ENCODE peak calls at places on chromosomes 4 and X, in five cellular contexts. One of them, this sample, is unnamed.

GRCh38 chrX:1534321-1535168 is 2.4 kb downstream of the P2RY8 start:
- DNase-seq in effector CD4-positive, alpha-beta T cell: peak
- DNase-seq in T-helper 2 cell: peak
- DNase-seq in GF-D8: peak
- DNase-seq in activated T-cell treated with anti-CD3 and anti-CD28 coated beads, Interleukin-2, amount 50 U/mL, for 4 hours: peak
- DNase-seq in this sample: no peak

GRCh38 chr4:139176299-139177048 is 544 bp downstream of the ELF2 start:
- DNase-seq in effector CD4-positive, alpha-beta T cell: peak
- DNase-seq in T-helper 2 cell: peak
- DNase-seq in GF-D8: peak
- DNase-seq in activated T-cell treated with anti-CD3 and anti-CD28 coated beads, Interleukin-2, amount 50 U/mL, for 4 hours: peak
- DNase-seq in this sample: peak

GRCh38 chr4:121304843-121305348 is 75.9 kb downstream of the QRFPR start:
- DNase-seq in effector CD4-positive, alpha-beta T cell: no peak
- DNase-seq in T-helper 2 cell: no peak
- DNase-seq in GF-D8: no peak
- DNase-seq in activated T-cell treated with anti-CD3 and anti-CD28 coated beads, Interleukin-2, amount 50 U/mL, for 4 hours: no peak
- DNase-seq in this sample: no peak

GRCh38 chr4:127141857-127142256 is 490.9 kb upstream of the INTU start:
- DNase-seq in effector CD4-positive, alpha-beta T cell: no peak
- DNase-seq in T-helper 2 cell: no peak
- DNase-seq in GF-D8: no peak
- DNase-seq in activated T-cell treated with anti-CD3 and anti-CD28 coated beads, Interleukin-2, amount 50 U/mL, for 4 hours: no peak
- DNase-seq in this sample: no peak

GRCh38 chrX:70255452-70255851 is 4.6 kb downstream of the P2RY4 start:
- DNase-seq in effector CD4-positive, alpha-beta T cell: no peak
- DNase-seq in T-helper 2 cell: no peak
- DNase-seq in GF-D8: no peak
- DNase-seq in activated T-cell treated with anti-CD3 and anti-CD28 coated beads, Interleukin-2, amount 50 U/mL, for 4 hours: no peak
- DNase-seq in this sample: no peak

GRCh38 chr4:52051213-52051614 is at the start of gene SPATA18:
- DNase-seq in effector CD4-positive, alpha-beta T cell: no peak
- DNase-seq in T-helper 2 cell: no peak
- DNase-seq in GF-D8: no peak
- DNase-seq in activated T-cell treated with anti-CD3 and anti-CD28 coated beads, Interleukin-2, amount 50 U/mL, for 4 hours: no peak
- DNase-seq in this sample: no peak

GRCh38 chr4:26601204-26601603 is 17.3 kb downstream of the TBC1D19 start:
- DNase-seq in effector CD4-positive, alpha-beta T cell: no peak
- DNase-seq in T-helper 2 cell: no peak
- DNase-seq in GF-D8: no peak
- DNase-seq in activated T-cell treated with anti-CD3 and anti-CD28 coated beads, Interleukin-2, amount 50 U/mL, for 4 hours: no peak
- DNase-seq in this sample: no peak

GRCh38 chr4:152266831-152267480 is 268.9 kb downstream of the FBXW7 start:
- DNase-seq in effector CD4-positive, alpha-beta T cell: no peak
- DNase-seq in T-helper 2 cell: no peak
- DNase-seq in GF-D8: no peak
- DNase-seq in activated T-cell treated with anti-CD3 and anti-CD28 coated beads, Interleukin-2, amount 50 U/mL, for 4 hours: no peak
- DNase-seq in this sample: no peak

GRCh38 chr4:110119880-110120279 is 78.5 kb downstream of the ELOVL6 start:
- DNase-seq in effector CD4-positive, alpha-beta T cell: no peak
- DNase-seq in T-helper 2 cell: no peak
- DNase-seq in GF-D8: no peak
- DNase-seq in activated T-cell treated with anti-CD3 and anti-CD28 coated beads, Interleukin-2, amount 50 U/mL, for 4 hours: no peak
- DNase-seq in this sample: no peak

GRCh38 chrX:131626681-131627296 is 82.9 kb downstream of the OR13H1 start:
- DNase-seq in effector CD4-positive, alpha-beta T cell: no peak
- DNase-seq in T-helper 2 cell: no peak
- DNase-seq in GF-D8: no peak
- DNase-seq in activated T-cell treated with anti-CD3 and anti-CD28 coated beads, Interleukin-2, amount 50 U/mL, for 4 hours: no peak
- DNase-seq in this sample: no peak

GRCh38 chr4:170853422-170854021 is 763.8 kb upstream of the AADAT start:
- DNase-seq in effector CD4-positive, alpha-beta T cell: no peak
- DNase-seq in T-helper 2 cell: no peak
- DNase-seq in GF-D8: no peak
- DNase-seq in activated T-cell treated with anti-CD3 and anti-CD28 coated beads, Interleukin-2, amount 50 U/mL, for 4 hours: no peak
- DNase-seq in this sample: no peak

GRCh38 chrX:15946783-15947550 is 92.4 kb upstream of the AP1S2 start:
- DNase-seq in effector CD4-positive, alpha-beta T cell: no peak
- DNase-seq in T-helper 2 cell: no peak
- DNase-seq in GF-D8: no peak
- DNase-seq in activated T-cell treated with anti-CD3 and anti-CD28 coated beads, Interleukin-2, amount 50 U/mL, for 4 hours: no peak
- DNase-seq in this sample: no peak

GRCh38 chrX:100424012-100424411 is 13.9 kb upstream of the PCDH19 start:
- DNase-seq in effector CD4-positive, alpha-beta T cell: no peak
- DNase-seq in T-helper 2 cell: no peak
- DNase-seq in GF-D8: no peak
- DNase-seq in activated T-cell treated with anti-CD3 and anti-CD28 coated beads, Interleukin-2, amount 50 U/mL, for 4 hours: no peak
- DNase-seq in this sample: no peak

GRCh38 chrX:12981880-12982279 is 7.0 kb downstream of the TMSB4X start:
- DNase-seq in effector CD4-positive, alpha-beta T cell: no peak
- DNase-seq in T-helper 2 cell: peak
- DNase-seq in GF-D8: peak
- DNase-seq in activated T-cell treated with anti-CD3 and anti-CD28 coated beads, Interleukin-2, amount 50 U/mL, for 4 hours: no peak
- DNase-seq in this sample: no peak

GRCh38 chr4:87734936-87735335 is 64.4 kb upstream of the IBSP start:
- DNase-seq in effector CD4-positive, alpha-beta T cell: no peak
- DNase-seq in T-helper 2 cell: no peak
- DNase-seq in GF-D8: no peak
- DNase-seq in activated T-cell treated with anti-CD3 and anti-CD28 coated beads, Interleukin-2, amount 50 U/mL, for 4 hours: no peak
- DNase-seq in this sample: no peak

GRCh38 chrX:105552395-105552794 is 269.9 kb upstream of the NRK start:
- DNase-seq in effector CD4-positive, alpha-beta T cell: no peak
- DNase-seq in T-helper 2 cell: no peak
- DNase-seq in GF-D8: no peak
- DNase-seq in activated T-cell treated with anti-CD3 and anti-CD28 coated beads, Interleukin-2, amount 50 U/mL, for 4 hours: no peak
- DNase-seq in this sample: no peak

GRCh38 chr4:2255501-2256155 is 6.3 kb downstream of the MXD4 start:
- DNase-seq in effector CD4-positive, alpha-beta T cell: no peak
- DNase-seq in T-helper 2 cell: no peak
- DNase-seq in GF-D8: no peak
- DNase-seq in activated T-cell treated with anti-CD3 and anti-CD28 coated beads, Interleukin-2, amount 50 U/mL, for 4 hours: no peak
- DNase-seq in this sample: no peak

GRCh38 chr4:109040441-109040840 is 262.0 kb downstream of the COL25A1 start:
- DNase-seq in effector CD4-positive, alpha-beta T cell: no peak
- DNase-seq in T-helper 2 cell: no peak
- DNase-seq in GF-D8: no peak
- DNase-seq in activated T-cell treated with anti-CD3 and anti-CD28 coated beads, Interleukin-2, amount 50 U/mL, for 4 hours: no peak
- DNase-seq in this sample: no peak

GRCh38 chr4:108943971-108944370 is 181.1 kb upstream of the ETNPPL start:
- DNase-seq in effector CD4-positive, alpha-beta T cell: no peak
- DNase-seq in T-helper 2 cell: no peak
- DNase-seq in GF-D8: no peak
- DNase-seq in activated T-cell treated with anti-CD3 and anti-CD28 coated beads, Interleukin-2, amount 50 U/mL, for 4 hours: no peak
- DNase-seq in this sample: no peak

GRCh38 chrX:81241753-81242152 is 39.9 kb downstream of the SH3BGRL start:
- DNase-seq in effector CD4-positive, alpha-beta T cell: no peak
- DNase-seq in T-helper 2 cell: no peak
- DNase-seq in GF-D8: no peak
- DNase-seq in activated T-cell treated with anti-CD3 and anti-CD28 coated beads, Interleukin-2, amount 50 U/mL, for 4 hours: no peak
- DNase-seq in this sample: no peak

GRCh38 chrX:103446665-103447302 is 70.4 kb downstream of the BEX3 start:
- DNase-seq in effector CD4-positive, alpha-beta T cell: no peak
- DNase-seq in T-helper 2 cell: no peak
- DNase-seq in GF-D8: no peak
- DNase-seq in activated T-cell treated with anti-CD3 and anti-CD28 coated beads, Interleukin-2, amount 50 U/mL, for 4 hours: no peak
- DNase-seq in this sample: no peak

GRCh38 chr4:133624744-133625143 is 475.6 kb downstream of the PCDH10 start:
- DNase-seq in effector CD4-positive, alpha-beta T cell: no peak
- DNase-seq in T-helper 2 cell: no peak
- DNase-seq in GF-D8: no peak
- DNase-seq in activated T-cell treated with anti-CD3 and anti-CD28 coated beads, Interleukin-2, amount 50 U/mL, for 4 hours: no peak
- DNase-seq in this sample: no peak

GRCh38 chrX:11138498-11139390 is 27.6 kb downstream of the HCCS start:
- DNase-seq in effector CD4-positive, alpha-beta T cell: no peak
- DNase-seq in T-helper 2 cell: no peak
- DNase-seq in GF-D8: no peak
- DNase-seq in activated T-cell treated with anti-CD3 and anti-CD28 coated beads, Interleukin-2, amount 50 U/mL, for 4 hours: no peak
- DNase-seq in this sample: no peak

GRCh38 chr4:24770111-24770584 is 25.2 kb upstream of the SOD3 start:
- DNase-seq in effector CD4-positive, alpha-beta T cell: no peak
- DNase-seq in T-helper 2 cell: no peak
- DNase-seq in GF-D8: no peak
- DNase-seq in activated T-cell treated with anti-CD3 and anti-CD28 coated beads, Interleukin-2, amount 50 U/mL, for 4 hours: no peak
- DNase-seq in this sample: no peak

GRCh38 chr4:143286733-143287570 is 49.7 kb upstream of the GAB1 start:
- DNase-seq in effector CD4-positive, alpha-beta T cell: no peak
- DNase-seq in T-helper 2 cell: no peak
- DNase-seq in GF-D8: no peak
- DNase-seq in activated T-cell treated with anti-CD3 and anti-CD28 coated beads, Interleukin-2, amount 50 U/mL, for 4 hours: no peak
- DNase-seq in this sample: no peak

GRCh38 chr4:3201718-3202702 is 46.9 kb upstream of the MSANTD1 start:
- DNase-seq in effector CD4-positive, alpha-beta T cell: peak
- DNase-seq in T-helper 2 cell: peak
- DNase-seq in GF-D8: no peak
- DNase-seq in activated T-cell treated with anti-CD3 and anti-CD28 coated beads, Interleukin-2, amount 50 U/mL, for 4 hours: peak
- DNase-seq in this sample: peak

GRCh38 chrX:24498181-24498580 is 33.1 kb downstream of the PDK3 start:
- DNase-seq in effector CD4-positive, alpha-beta T cell: no peak
- DNase-seq in T-helper 2 cell: no peak
- DNase-seq in GF-D8: no peak
- DNase-seq in activated T-cell treated with anti-CD3 and anti-CD28 coated beads, Interleukin-2, amount 50 U/mL, for 4 hours: no peak
- DNase-seq in this sample: no peak

GRCh38 chrX:1529756-1530155 is 7.2 kb downstream of the P2RY8 start:
- DNase-seq in effector CD4-positive, alpha-beta T cell: no peak
- DNase-seq in T-helper 2 cell: no peak
- DNase-seq in GF-D8: no peak
- DNase-seq in activated T-cell treated with anti-CD3 and anti-CD28 coated beads, Interleukin-2, amount 50 U/mL, for 4 hours: no peak
- DNase-seq in this sample: no peak